ENCODE peak calls at places on chromosomes 4 and X, in five cellular contexts. One of them, this sample, is unnamed.

GRCh38 chr4:87150498-87151261 is 69.7 kb downstream of the KLHL8 start:
- DNase-seq in kidney epithelial cell: peak
- DNase-seq in endothelial cell: peak
- DNase-seq in fibroblast of lung: peak
- DNase-seq in ascending aorta: peak
- DNase-seq in this sample: peak

GRCh38 chrX:153456704-153457103 is 10.8 kb upstream of the TREX2 start:
- DNase-seq in kidney epithelial cell: no peak
- DNase-seq in endothelial cell: no peak
- DNase-seq in fibroblast of lung: no peak
- DNase-seq in ascending aorta: no peak
- DNase-seq in this sample: no peak

GRCh38 chr4:120004054-120004453 is 62.6 kb downstream of the MAD2L1 start:
- DNase-seq in kidney epithelial cell: no peak
- DNase-seq in endothelial cell: no peak
- DNase-seq in fibroblast of lung: no peak
- DNase-seq in ascending aorta: no peak
- DNase-seq in this sample: no peak

GRCh38 chrX:53190363-53190960 is 34.5 kb downstream of the KDM5C start:
- DNase-seq in kidney epithelial cell: no peak
- DNase-seq in endothelial cell: peak
- DNase-seq in fibroblast of lung: no peak
- DNase-seq in ascending aorta: no peak
- DNase-seq in this sample: no peak

GRCh38 chr4:181376058-181376457 is 867.1 kb upstream of the TENM3 start:
- DNase-seq in kidney epithelial cell: no peak
- DNase-seq in endothelial cell: no peak
- DNase-seq in fibroblast of lung: no peak
- DNase-seq in ascending aorta: no peak
- DNase-seq in this sample: no peak

GRCh38 chrX:29652484-29652883 is 562.9 kb upstream of the MAGEB2 start:
- DNase-seq in kidney epithelial cell: peak
- DNase-seq in endothelial cell: no peak
- DNase-seq in fibroblast of lung: peak
- DNase-seq in ascending aorta: no peak
- DNase-seq in this sample: peak

GRCh38 chr4:183905593-183906485 is 732 bp downstream of the STOX2 start:
- DNase-seq in kidney epithelial cell: no peak
- DNase-seq in endothelial cell: peak
- DNase-seq in fibroblast of lung: peak
- DNase-seq in ascending aorta: no peak
- DNase-seq in this sample: no peak

GRCh38 chr4:38387819-38388218 is 276.2 kb upstream of the KLF3 start:
- DNase-seq in kidney epithelial cell: no peak
- DNase-seq in endothelial cell: no peak
- DNase-seq in fibroblast of lung: peak
- DNase-seq in ascending aorta: no peak
- DNase-seq in this sample: no peak

GRCh38 chr4:138686078-138686477 is 329.5 kb upstream of the NOCT start:
- DNase-seq in kidney epithelial cell: no peak
- DNase-seq in endothelial cell: no peak
- DNase-seq in fibroblast of lung: no peak
- DNase-seq in ascending aorta: no peak
- DNase-seq in this sample: no peak

GRCh38 chr4:48428926-48429325 is 54.2 kb upstream of the SLC10A4 start:
- DNase-seq in kidney epithelial cell: no peak
- DNase-seq in endothelial cell: no peak
- DNase-seq in fibroblast of lung: no peak
- DNase-seq in ascending aorta: no peak
- DNase-seq in this sample: no peak

GRCh38 chr4:77209936-77210335 is 52.9 kb downstream of the CCNG2 start:
- DNase-seq in kidney epithelial cell: no peak
- DNase-seq in endothelial cell: no peak
- DNase-seq in fibroblast of lung: no peak
- DNase-seq in ascending aorta: no peak
- DNase-seq in this sample: no peak

GRCh38 chrX:71809886-71810285 is 46.7 kb downstream of the CXorf49B start:
- DNase-seq in kidney epithelial cell: no peak
- DNase-seq in endothelial cell: no peak
- DNase-seq in fibroblast of lung: peak
- DNase-seq in ascending aorta: no peak
- DNase-seq in this sample: no peak

GRCh38 chrX:18828832-18829404 is 121.5 kb downstream of the PPEF1 start:
- DNase-seq in kidney epithelial cell: no peak
- DNase-seq in endothelial cell: no peak
- DNase-seq in fibroblast of lung: peak
- DNase-seq in ascending aorta: no peak
- DNase-seq in this sample: no peak

GRCh38 chr4:1337376-1337831 is 9.6 kb upstream of the UVSSA start:
- DNase-seq in kidney epithelial cell: no peak
- DNase-seq in endothelial cell: no peak
- DNase-seq in fibroblast of lung: no peak
- DNase-seq in ascending aorta: no peak
- DNase-seq in this sample: no peak

GRCh38 chr4:183588169-183588675 is 70.8 kb downstream of the RWDD4 start:
- DNase-seq in kidney epithelial cell: no peak
- DNase-seq in endothelial cell: no peak
- DNase-seq in fibroblast of lung: peak
- DNase-seq in ascending aorta: no peak
- DNase-seq in this sample: no peak

GRCh38 chrX:123976671-123977316 is 15.3 kb downstream of the STAG2 start:
- DNase-seq in kidney epithelial cell: no peak
- DNase-seq in endothelial cell: no peak
- DNase-seq in fibroblast of lung: peak
- DNase-seq in ascending aorta: no peak
- DNase-seq in this sample: no peak

GRCh38 chrX:49712577-49712976 is 16.8 kb upstream of the PAGE1 start:
- DNase-seq in kidney epithelial cell: no peak
- DNase-seq in endothelial cell: no peak
- DNase-seq in fibroblast of lung: no peak
- DNase-seq in ascending aorta: no peak
- DNase-seq in this sample: no peak

GRCh38 chr4:20622701-20623100 is 77.6 kb upstream of the PACRGL start:
- DNase-seq in kidney epithelial cell: no peak
- DNase-seq in endothelial cell: no peak
- DNase-seq in fibroblast of lung: no peak
- DNase-seq in ascending aorta: no peak
- DNase-seq in this sample: no peak

GRCh38 chr4:26375589-26375988 is 54.8 kb downstream of the RBPJ start:
- DNase-seq in kidney epithelial cell: no peak
- DNase-seq in endothelial cell: no peak
- DNase-seq in fibroblast of lung: no peak
- DNase-seq in ascending aorta: no peak
- DNase-seq in this sample: no peak

GRCh38 chrX:40140706-40141499 is 43.1 kb upstream of the BCOR start:
- DNase-seq in kidney epithelial cell: peak
- DNase-seq in endothelial cell: no peak
- DNase-seq in fibroblast of lung: peak
- DNase-seq in ascending aorta: peak
- DNase-seq in this sample: no peak

GRCh38 chr4:74114234-74114633 is 15.2 kb upstream of the CXCL2 start:
- DNase-seq in kidney epithelial cell: peak
- DNase-seq in endothelial cell: no peak
- DNase-seq in fibroblast of lung: peak
- DNase-seq in ascending aorta: no peak
- DNase-seq in this sample: peak

GRCh38 chr4:2962099-2962455 is 1.1 kb downstream of the NOP14 start:
- DNase-seq in kidney epithelial cell: no peak
- DNase-seq in endothelial cell: no peak
- DNase-seq in fibroblast of lung: no peak
- DNase-seq in ascending aorta: no peak
- DNase-seq in this sample: no peak

GRCh38 chrX:6184900-6185515 is 43.7 kb downstream of the NLGN4X start:
- DNase-seq in kidney epithelial cell: no peak
- DNase-seq in endothelial cell: no peak
- DNase-seq in fibroblast of lung: peak
- DNase-seq in ascending aorta: no peak
- DNase-seq in this sample: no peak

GRCh38 chr4:5719329-5720055 is 8.5 kb downstream of the EVC start:
- DNase-seq in kidney epithelial cell: no peak
- DNase-seq in endothelial cell: no peak
- DNase-seq in fibroblast of lung: no peak
- DNase-seq in ascending aorta: no peak
- DNase-seq in this sample: no peak

GRCh38 chrX:66074920-66075879 is 35.3 kb upstream of the VSIG4 start:
- DNase-seq in kidney epithelial cell: no peak
- DNase-seq in endothelial cell: no peak
- DNase-seq in fibroblast of lung: no peak
- DNase-seq in ascending aorta: peak
- DNase-seq in this sample: no peak

GRCh38 chr4:149793459-149793858 is 22.2 kb downstream of the IQCM start:
- DNase-seq in kidney epithelial cell: no peak
- DNase-seq in endothelial cell: no peak
- DNase-seq in fibroblast of lung: peak
- DNase-seq in ascending aorta: no peak
- DNase-seq in this sample: no peak

GRCh38 chr4:114286275-114286674 is 306.8 kb upstream of the ARSJ start:
- DNase-seq in kidney epithelial cell: no peak
- DNase-seq in endothelial cell: no peak
- DNase-seq in fibroblast of lung: peak
- DNase-seq in ascending aorta: no peak
- DNase-seq in this sample: no peak

GRCh38 chr4:62640296-62640695 is 1440.2 kb downstream of the ADGRL3 start:
- DNase-seq in kidney epithelial cell: no peak
- DNase-seq in endothelial cell: no peak
- DNase-seq in fibroblast of lung: peak
- DNase-seq in ascending aorta: no peak
- DNase-seq in this sample: no peak

GRCh38 chr4:62644372-62644771 is 1444.2 kb downstream of the ADGRL3 start:
- DNase-seq in kidney epithelial cell: no peak
- DNase-seq in endothelial cell: peak
- DNase-seq in fibroblast of lung: peak
- DNase-seq in ascending aorta: no peak
- DNase-seq in this sample: no peak
- TF ChIP-seq CTCF in kidney epithelial cell: peak
- TF ChIP-seq CTCF in endothelial cell: no peak
- TF ChIP-seq CTCF in fibroblast of lung: peak
- TF ChIP-seq CTCF in ascending aorta: no peak
- TF ChIP-seq CTCF in this sample: no peak

DNA sequence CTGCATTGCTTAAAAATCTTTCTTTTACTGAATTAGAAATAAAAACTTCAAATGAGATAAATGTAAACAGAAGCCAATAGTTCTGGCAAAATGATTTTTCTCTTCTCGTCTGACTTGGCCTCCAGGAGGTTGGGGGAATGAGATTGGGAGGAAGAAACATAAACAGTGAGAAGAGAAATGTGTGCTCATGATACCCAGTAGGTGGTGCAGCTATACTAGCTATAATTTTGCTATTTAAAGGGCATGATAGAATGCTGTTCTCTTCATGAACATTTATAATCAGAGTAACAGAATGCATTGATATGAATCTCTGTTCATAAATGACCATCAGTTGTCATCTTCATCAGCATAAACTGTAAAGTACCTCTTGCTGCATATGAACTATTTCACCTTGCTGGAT is 85.5 kb downstream of the TACR3 start:
- DNase-seq in kidney epithelial cell: no peak
- DNase-seq in endothelial cell: no peak
- DNase-seq in fibroblast of lung: no peak
- DNase-seq in ascending aorta: no peak
- DNase-seq in this sample: no peak
- TF ChIP-seq CTCF in kidney epithelial cell: no peak
- TF ChIP-seq CTCF in endothelial cell: no peak
- TF ChIP-seq CTCF in fibroblast of lung: no peak
- TF ChIP-seq CTCF in ascending aorta: no peak
- TF ChIP-seq CTCF in this sample: no peak

GRCh38 chrX:44433556-44433955 is 90.1 kb upstream of the EFHC2 start:
- DNase-seq in kidney epithelial cell: no peak
- DNase-seq in endothelial cell: no peak
- DNase-seq in fibroblast of lung: peak
- DNase-seq in ascending aorta: no peak
- DNase-seq in this sample: no peak
- TF ChIP-seq CTCF in kidney epithelial cell: no peak
- TF ChIP-seq CTCF in endothelial cell: no peak
- TF ChIP-seq CTCF in fibroblast of lung: no peak
- TF ChIP-seq CTCF in ascending aorta: no peak
- TF ChIP-seq CTCF in this sample: no peak

GRCh38 chr4:100935090-100935489 is 412.2 kb downstream of the PPP3CA start:
- DNase-seq in kidney epithelial cell: no peak
- DNase-seq in endothelial cell: no peak
- DNase-seq in fibroblast of lung: peak
- DNase-seq in ascending aorta: no peak
- DNase-seq in this sample: no peak
- TF ChIP-seq CTCF in kidney epithelial cell: peak
- TF ChIP-seq CTCF in endothelial cell: peak
- TF ChIP-seq CTCF in fibroblast of lung: peak
- TF ChIP-seq CTCF in ascending aorta: no peak
- TF ChIP-seq CTCF in this sample: peak

DNA sequence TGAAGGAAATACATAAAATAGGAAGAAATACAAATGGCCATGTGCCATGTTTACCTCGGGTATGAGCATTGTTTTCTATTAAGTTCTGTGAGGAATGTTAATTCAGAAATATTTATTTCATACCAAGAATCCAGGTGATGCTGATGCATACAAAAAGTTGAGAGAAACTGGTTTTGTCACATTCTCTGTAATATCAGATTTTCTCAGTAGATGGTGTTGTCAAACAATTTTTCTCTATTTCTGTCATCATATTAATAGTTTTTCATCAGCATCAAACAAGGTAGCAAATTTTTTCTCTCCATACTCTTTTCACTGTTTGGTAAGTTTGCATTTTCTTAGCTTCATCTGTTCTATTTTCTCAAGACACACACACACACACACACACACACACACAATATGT is 179.8 kb downstream of the KLHL4 start:
- DNase-seq in kidney epithelial cell: no peak
- DNase-seq in endothelial cell: no peak
- DNase-seq in fibroblast of lung: no peak
- DNase-seq in ascending aorta: no peak
- DNase-seq in this sample: no peak
- TF ChIP-seq CTCF in kidney epithelial cell: no peak
- TF ChIP-seq CTCF in endothelial cell: no peak
- TF ChIP-seq CTCF in fibroblast of lung: no peak
- TF ChIP-seq CTCF in ascending aorta: no peak
- TF ChIP-seq CTCF in this sample: no peak

GRCh38 chrX:2610246-2611170 is 80.6 kb upstream of the CD99 start:
- DNase-seq in kidney epithelial cell: no peak
- DNase-seq in endothelial cell: no peak
- DNase-seq in fibroblast of lung: peak
- DNase-seq in ascending aorta: no peak
- DNase-seq in this sample: no peak

GRCh38 chrX:2614911-2615310 is 76.2 kb upstream of the CD99 start:
- DNase-seq in kidney epithelial cell: peak
- DNase-seq in endothelial cell: no peak
- DNase-seq in fibroblast of lung: peak
- DNase-seq in ascending aorta: no peak
- DNase-seq in this sample: peak

GRCh38 chrX:2608638-2609430 is 82.3 kb upstream of the CD99 start:
- DNase-seq in kidney epithelial cell: peak
- DNase-seq in endothelial cell: peak
- DNase-seq in fibroblast of lung: peak
- DNase-seq in ascending aorta: peak
- DNase-seq in this sample: no peak

GRCh38 chrX:2607113-2607512 is 84.0 kb upstream of the CD99 start:
- DNase-seq in kidney epithelial cell: no peak
- DNase-seq in endothelial cell: no peak
- DNase-seq in fibroblast of lung: no peak
- DNase-seq in ascending aorta: no peak
- DNase-seq in this sample: no peak

GRCh38 chrX:2609431-2610238 is 81.5 kb upstream of the CD99 start:
- DNase-seq in kidney epithelial cell: no peak
- DNase-seq in endothelial cell: no peak
- DNase-seq in fibroblast of lung: peak
- DNase-seq in ascending aorta: no peak
- DNase-seq in this sample: no peak
- TF ChIP-seq CTCF in kidney epithelial cell: no peak
- TF ChIP-seq CTCF in endothelial cell: no peak
- TF ChIP-seq CTCF in fibroblast of lung: no peak
- TF ChIP-seq CTCF in ascending aorta: no peak
- TF ChIP-seq CTCF in this sample: no peak

This sample was measured in BJ.